ENCODE peak calls at places on chromosomes 5 and 9, in seven cellular contexts. A, E, F, T, X, I and H are unnamed samples.

GRCh38 chr9:96618209-96619108 is 1.2 kb downstream of the CDC14B start:
- DNase-seq in T (no peak), A (peak), X (peak), F (peak), E (peak), I (no peak), H (peak)

GRCh38 chr9:126108240-126108639 is 218.4 kb upstream of the MVB12B start:
- DNase-seq in X (peak), E (no peak), F (peak), A (no peak), T (no peak), I (peak), H (peak)

GRCh38 chr9:99054581-99054980 is 50.3 kb upstream of the TGFBR1 start:
- DNase-seq in A (no peak), I (no peak), F (no peak), X (no peak), T (no peak), E (no peak), H (peak)

GRCh38 chr5:7856855-7857254 is 5.9 kb upstream of the CFAP90 start:
- DNase-seq in X (peak), A (no peak), T (no peak), F (peak), E (no peak), I (no peak), H (peak)

GRCh38 chr5:122311888-122312669 is at the start of gene SNCAIP:
- DNase-seq in X (peak), T (no peak), E (no peak), F (peak), I (peak), A (peak), H (peak)

GRCh38 chr9:1071730-1072129 is 21.6 kb downstream of the DMRT2 start:
- DNase-seq in F (no peak), T (no peak), A (no peak), X (no peak), E (no peak), I (no peak), H (no peak)

GRCh38 chr5:179768326-179769085 is 25.3 kb upstream of the LTC4S start:
- DNase-seq in T (no peak), I (peak), E (no peak), X (no peak), F (no peak), A (no peak), H (no peak)

GRCh38 chr5:61334224-61335196 is 2.5 kb downstream of the ZSWIM6 start:
- DNase-seq in E (no peak), X (peak), T (no peak), A (no peak), I (no peak), F (peak), H (peak)

GRCh38 chr5:127757576-127757975 is 54.4 kb downstream of the CCDC192 start:
- DNase-seq in T (no peak), F (peak), I (no peak), E (no peak), X (peak), A (no peak), H (peak)

GRCh38 chr9:80185112-80185738 is 613.5 kb downstream of the TLE4 start:
- DNase-seq in A (no peak), I (no peak), E (no peak), F (no peak), T (no peak), X (no peak), H (no peak)

GRCh38 chr5:91219803-91220371 is 163.2 kb downstream of the ARRDC3 start:
- DNase-seq in E (peak), F (peak), T (no peak), A (no peak), X (no peak), I (no peak), H (no peak)

GRCh38 chr5:67476531-67476930 is 279.9 kb upstream of the CD180 start:
- DNase-seq in T (no peak), I (no peak), F (no peak), X (no peak), A (no peak), E (no peak), H (peak)

GRCh38 chr9:106752581-106752980 is 110.4 kb upstream of the ZNF462 start:
- DNase-seq in F (no peak), A (no peak), X (no peak), T (no peak), I (no peak), E (no peak), H (no peak)

GRCh38 chr5:2288968-2289367 is 406.2 kb upstream of the IRX4 start:
- DNase-seq in T (no peak), E (no peak), A (no peak), F (no peak), I (no peak), X (no peak), H (no peak)

GRCh38 chr5:172364773-172365172 is 81.2 kb upstream of the UBTD2 start:
- DNase-seq in A (no peak), F (no peak), T (no peak), I (no peak), X (no peak), E (no peak), H (peak)

GRCh38 chr5:157345067-157345466 is 79.1 kb downstream of the CYFIP2 start:
- DNase-seq in F (no peak), I (no peak), T (no peak), X (no peak), A (no peak), E (no peak), H (no peak)

GRCh38 chr9:134709512-134710270 is 68.1 kb downstream of the COL5A1 start:
- DNase-seq in A (no peak), X (peak), I (no peak), E (no peak), T (no peak), F (no peak), H (peak)

GRCh38 chr9:127113540-127113928 is 8.9 kb downstream of the ANGPTL2 start:
- DNase-seq in E (no peak), X (no peak), F (no peak), T (no peak), I (no peak), A (no peak), H (no peak)

GRCh38 chr5:39194466-39195136 is 24.8 kb downstream of the FYB1 start:
- DNase-seq in T (no peak), E (no peak), F (no peak), A (no peak), X (peak), I (no peak), H (peak)

GRCh38 chr9:129242971-129243561 is 65.0 kb upstream of the IER5L start:
- DNase-seq in T (no peak), X (peak), E (no peak), I (peak), A (no peak), F (no peak), H (peak)

GRCh38 chr5:137264573-137264972 is 234.6 kb downstream of the SPOCK1 start:
- DNase-seq in E (no peak), X (peak), T (no peak), I (no peak), F (no peak), A (no peak), H (peak)

GRCh38 chr9:70510157-70510770 is 95.8 kb upstream of the KLF9 start:
- DNase-seq in F (peak), I (peak), X (no peak), T (no peak), E (no peak), A (no peak), H (peak)

GRCh38 chr5:113267361-113267900 is 167.4 kb downstream of the TSSK1B start:
- DNase-seq in T (no peak), F (no peak), A (no peak), I (no peak), E (no peak), X (no peak), H (no peak)

GRCh38 chr5:123266365-123266764 is 156.8 kb downstream of the CEP120 start:
- DNase-seq in E (no peak), F (no peak), A (no peak), I (no peak), X (no peak), T (no peak), H (no peak)

GRCh38 chr5:82165740-82166530 is 112.2 kb downstream of the RPS23 start:
- DNase-seq in T (peak), X (peak), A (no peak), I (no peak), E (peak), F (peak), H (peak)

GRCh38 chr9:34592895-34593601 is 3.5 kb upstream of the CNTFR start:
- DNase-seq in A (no peak), X (peak), T (no peak), I (no peak), E (no peak), F (no peak), H (peak)

GRCh38 chr5:176803943-176804498 is 6.3 kb upstream of the UNC5A start:
- DNase-seq in X (peak), T (no peak), I (no peak), A (no peak), F (peak), E (no peak), H (peak)

GRCh38 chr9:2299156-2299842 is 284.2 kb downstream of the SMARCA2 start:
- DNase-seq in A (no peak), F (no peak), E (no peak), X (no peak), I (no peak), T (no peak), H (no peak)

GRCh38 chr9:106593201-106593600 is 269.8 kb upstream of the ZNF462 start:
- DNase-seq in X (no peak), T (no peak), A (no peak), I (no peak), E (no peak), F (no peak), H (no peak)

GRCh38 chr9:34328500-34328982 is 527 bp downstream of the KIF24 start:
- DNase-seq in I (no peak), T (no peak), E (no peak), F (peak), A (no peak), X (peak), H (no peak)

GRCh38 chr5:99586878-99587277 is 658.1 kb upstream of the CHD1 start:
- DNase-seq in E (no peak), I (no peak), A (no peak), F (no peak), T (no peak), X (no peak), H (no peak)

GRCh38 chr9:128201441-128202369 is 1.5 kb upstream of the DNM1 start:
- DNase-seq in X (no peak), A (no peak), I (no peak), E (no peak), T (no peak), F (no peak), H (peak)

GRCh38 chr9:34993502-34994428 is 4.2 kb downstream of the DNAJB5 start:
- DNase-seq in E (no peak), I (peak), F (no peak), X (peak), A (no peak), T (no peak), H (peak)

GRCh38 chr9:4762889-4763521 is 22.0 kb upstream of the AK3 start:
- DNase-seq in I (peak), X (no peak), A (no peak), F (no peak), T (peak), E (no peak), H (peak)

GRCh38 chr5:111598996-111599395 is 86.7 kb upstream of the STARD4 start:
- DNase-seq in X (no peak), E (no peak), A (no peak), I (no peak), F (no peak), T (no peak), H (no peak)

GRCh38 chr5:168085321-168086040 is 206.0 kb upstream of the WWC1 start:
- DNase-seq in A (no peak), T (no peak), E (no peak), I (no peak), X (no peak), F (no peak), H (peak)

GRCh38 chr5:332843-333242 is 11.3 kb downstream of the AHRR start:
- DNase-seq in F (no peak), I (no peak), T (no peak), E (no peak), A (no peak), X (no peak), H (no peak)